ENCODE peak calls at places on chromosomes 12 and 14, in five cellular contexts. V, D, E, I and X are unnamed samples.

GRCh38 chr14:103711516-103712431 is 3.5 kb downstream of the XRCC3 start:
- DNase-seq in E (no peak), V (peak), I (no peak), D (no peak), X (no peak)

GRCh38 chr14:96126783-96127271 is 77.8 kb upstream of the BDKRB2 start:
- DNase-seq in V (no peak), I (no peak), D (no peak), E (peak), X (no peak)

GRCh38 chr14:20998674-20999366 is at the start of gene SLC39A2:
- DNase-seq in I (peak), V (no peak), D (peak), E (peak), X (peak)

GRCh38 chr12:59005195-59005961 is 85.1 kb upstream of the LRIG3 start:
- DNase-seq in D (no peak), V (no peak), E (peak), I (peak), X (peak)

GRCh38 chr14:70190156-70190555 is 1.4 kb upstream of the SLC8A3 start:
- DNase-seq in E (no peak), V (no peak), D (no peak), I (no peak), X (no peak)

GRCh38 chr14:20820063-20820904 is 17.6 kb upstream of the RNASE1 start:
- DNase-seq in D (no peak), V (no peak), I (no peak), E (no peak), X (no peak)

GRCh38 chr12:79121486-79121885 is 256.9 kb downstream of the SYT1 start:
- DNase-seq in V (no peak), E (peak), D (no peak), I (no peak), X (no peak)

GRCh38 chr12:6771091-6771495 is 1.2 kb upstream of the LAG3 start:
- DNase-seq in V (no peak), I (no peak), E (no peak), D (no peak), X (no peak)

GRCh38 chr14:52640137-52640536 is 55.2 kb downstream of the ERO1A start:
- DNase-seq in V (no peak), I (no peak), D (no peak), E (no peak), X (no peak)

GRCh38 chr12:62252576-62252975 is 7.6 kb upstream of the USP15 start:
- DNase-seq in I (no peak), E (no peak), V (no peak), D (no peak), X (no peak)

GRCh38 chr14:42944284-42944683 is 1337.6 kb downstream of the LRFN5 start:
- DNase-seq in V (no peak), I (peak), E (peak), D (no peak), X (no peak)

GRCh38 chr12:20624718-20625117 is 70.4 kb upstream of the SLCO1C1 start:
- DNase-seq in D (no peak), E (peak), V (no peak), I (peak), X (no peak)

GRCh38 chr12:115577401-115577800 is 700.1 kb downstream of the MED13L start:
- DNase-seq in E (no peak), V (no peak), I (no peak), D (no peak), X (no peak)

GRCh38 chr12:3752096-3752709 is 706 bp downstream of the CRACR2A start:
- DNase-seq in V (peak), D (no peak), I (no peak), E (peak), X (no peak)

GRCh38 chr12:57404966-57405640 is 25.7 kb downstream of the R3HDM2 start:
- DNase-seq in V (no peak), E (no peak), D (no peak), I (no peak), X (no peak)

GRCh38 chr12:57397441-57397840 is 33.4 kb downstream of the R3HDM2 start:
- DNase-seq in I (no peak), D (no peak), V (no peak), E (no peak), X (no peak)

DNA sequence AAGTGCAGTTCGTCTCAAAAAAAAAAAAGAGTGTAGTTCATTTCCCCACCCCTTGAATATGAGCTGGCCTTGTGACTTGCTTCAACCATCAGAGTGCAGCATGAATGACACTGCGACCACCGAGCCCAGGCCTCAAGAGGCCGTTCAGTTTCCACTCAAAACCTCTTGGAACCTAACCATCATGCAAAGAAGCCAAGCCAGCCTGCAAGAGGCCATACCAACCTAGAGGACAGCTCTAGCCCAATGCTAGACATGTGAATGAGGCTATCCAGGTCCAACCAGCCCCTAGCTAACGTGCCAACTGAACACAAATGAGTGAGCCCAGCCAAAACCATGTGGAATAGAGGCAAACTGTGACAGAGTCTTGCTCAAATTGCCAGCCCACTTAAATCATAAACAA is 29.7 kb downstream of the R3HDM2 start:
- DNase-seq in I (no peak), E (no peak), V (no peak), D (no peak), X (no peak)
- H3K4me3 ChIP-seq in I (no peak), E (no peak), V (no peak), D (no peak), X (no peak)

DNA sequence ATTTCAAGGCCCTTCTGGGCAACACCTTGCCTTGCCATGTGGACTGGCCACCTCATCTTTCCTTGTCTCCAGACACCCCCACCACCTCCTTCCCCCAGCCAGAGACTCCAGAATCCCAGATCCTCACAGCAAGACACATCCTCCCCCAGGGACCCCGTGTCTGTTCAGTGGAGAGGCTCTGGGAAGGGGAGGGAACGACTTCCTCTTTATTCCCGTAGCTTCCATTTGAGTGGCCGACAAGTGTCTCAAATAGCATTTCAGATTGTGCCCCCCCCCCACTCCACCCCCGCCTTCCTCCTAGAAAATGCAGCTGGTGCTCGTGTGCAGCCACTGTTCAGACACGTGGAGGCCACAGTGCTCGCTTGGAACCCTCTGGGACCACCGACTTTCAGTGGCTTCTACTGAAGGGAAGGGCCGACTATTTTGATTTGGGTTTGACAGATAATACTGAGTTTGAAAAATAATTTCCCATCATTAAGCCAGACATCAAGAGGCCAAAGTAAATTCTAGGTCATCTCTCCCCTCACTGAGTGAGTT is 14.3 kb downstream of the PPP2R5C start:
- DNase-seq in D (no peak), E (no peak), V (no peak), I (no peak), X (no peak)
- H3K4me3 ChIP-seq in D (no peak), E (no peak), V (no peak), I (no peak), X (no peak)

DNA sequence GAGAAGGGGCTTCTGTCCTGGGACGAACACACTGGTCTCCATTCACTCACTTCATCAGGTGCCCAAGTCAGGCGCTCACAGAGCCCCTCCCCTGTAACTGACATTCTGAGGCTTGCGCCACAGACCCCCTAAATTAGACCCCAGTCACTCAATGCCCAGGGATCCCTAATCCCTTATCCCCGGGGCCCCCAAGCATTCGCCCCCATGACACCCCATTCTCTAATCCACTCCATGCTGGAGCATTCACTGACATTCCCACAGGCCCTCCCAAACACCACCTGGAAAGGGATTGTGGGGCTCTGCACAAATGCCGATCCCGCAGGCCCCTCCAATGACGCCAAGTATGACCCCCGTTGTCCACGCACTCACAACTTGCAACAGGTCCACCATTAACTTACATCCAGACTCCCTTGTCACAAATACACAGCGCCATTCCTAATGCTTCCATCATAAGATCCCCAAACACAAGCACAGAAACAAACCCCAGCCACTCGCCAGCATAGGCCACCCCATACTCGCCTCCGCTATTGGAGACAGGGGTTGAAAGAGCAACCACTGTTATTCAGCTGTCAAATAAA is 1.5 kb downstream of the ZNF605 start:
- DNase-seq in I (no peak), E (no peak), V (no peak), D (no peak), X (no peak)
- H3K4me3 ChIP-seq in I (peak), E (peak), V (no peak), D (peak), X (peak)

GRCh38 chr12:51419473-51420228 is 5.0 kb upstream of the SLC4A8 start:
- DNase-seq in D (no peak), E (peak), I (peak), V (no peak), X (no peak)

GRCh38 chr12:51424662-51425539 is at the start of gene SLC4A8:
- DNase-seq in E (peak), D (no peak), V (peak), I (peak), X (no peak)

GRCh38 chr12:51421266-51421884 is 3.3 kb upstream of the SLC4A8 start:
- DNase-seq in D (peak), E (peak), V (no peak), I (peak), X (peak)

GRCh38 chr12:51428256-51428655 is 3.6 kb downstream of the SLC4A8 start:
- DNase-seq in D (no peak), E (no peak), I (no peak), V (no peak), X (no peak)

DNA sequence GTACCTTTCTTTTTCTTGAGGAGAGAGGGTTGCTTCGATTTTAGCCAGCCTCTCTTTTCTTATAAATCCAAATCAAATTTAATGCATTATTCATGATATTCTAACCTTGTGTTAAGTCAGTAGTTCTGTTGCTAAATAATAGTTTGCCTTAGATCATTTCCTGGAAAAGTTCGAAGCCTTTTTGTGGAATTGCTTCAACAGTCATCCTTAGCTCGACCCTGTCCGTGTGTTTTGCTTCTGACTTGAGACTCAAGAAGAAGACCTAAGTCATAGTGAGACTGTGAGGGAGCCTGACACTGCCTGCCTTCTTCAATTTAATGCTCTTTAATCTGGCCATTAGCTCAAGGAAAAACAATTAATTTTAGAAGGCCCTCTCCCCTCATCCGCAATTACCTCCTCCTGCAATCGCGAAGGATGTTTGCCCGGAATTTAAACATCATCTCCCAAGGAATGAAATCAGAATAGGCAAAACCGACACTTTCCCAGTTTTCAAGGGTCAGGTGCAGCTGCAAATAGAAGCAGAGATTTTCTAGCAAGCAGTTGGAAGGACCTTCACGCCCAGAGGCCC is 453 bp upstream of the SLC4A8 start:
- DNase-seq in I (no peak), E (no peak), V (no peak), D (no peak), X (peak)
- H3K4me3 ChIP-seq in I (peak), E (no peak), V (no peak), D (peak), X (peak)

GRCh38 chr12:124175731-124176130 is 119.2 kb upstream of the RFLNA start:
- DNase-seq in V (no peak), E (no peak), I (no peak), D (no peak), X (no peak)

GRCh38 chr12:124174949-124175348 is 119.9 kb upstream of the RFLNA start:
- DNase-seq in V (no peak), I (peak), D (no peak), E (peak), X (peak)

GRCh38 chr12:124172646-124173045 is 122.2 kb upstream of the RFLNA start:
- DNase-seq in D (no peak), I (peak), E (peak), V (no peak), X (peak)

GRCh38 chr12:124173692-124174091 is 121.2 kb upstream of the RFLNA start:
- DNase-seq in D (no peak), E (no peak), I (no peak), V (no peak), X (no peak)

DNA sequence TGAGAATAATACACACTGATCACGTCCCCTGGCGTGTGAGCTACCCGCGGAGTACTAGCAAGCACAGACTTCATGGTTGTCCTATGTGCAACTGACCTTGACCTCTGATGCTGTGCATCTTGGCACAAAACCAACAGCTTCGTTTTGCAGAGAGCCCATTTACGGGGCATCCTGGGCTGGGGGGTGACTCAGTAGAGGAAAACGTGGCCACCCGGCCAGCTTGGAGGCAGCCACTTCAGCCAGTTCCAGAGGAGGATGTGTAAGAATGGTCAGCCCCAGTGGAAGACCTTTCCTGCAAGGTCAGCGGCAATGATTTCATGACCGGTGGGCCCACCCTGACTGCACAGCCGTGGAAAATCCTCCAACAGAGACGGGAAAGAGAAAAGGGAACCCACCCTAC is 120.5 kb upstream of the RFLNA start:
- DNase-seq in E (peak), D (peak), V (no peak), I (peak), X (peak)
- H3K4me3 ChIP-seq in E (no peak), D (peak), V (no peak), I (peak), X (no peak)

GRCh38 chr12:12613334-12613733 is 1.7 kb downstream of the CREBL2 start:
- DNase-seq in D (no peak), V (no peak), I (no peak), E (no peak), X (no peak)
- H3K4me3 ChIP-seq in D (no peak), V (no peak), I (peak), E (peak), X (no peak)

DNA sequence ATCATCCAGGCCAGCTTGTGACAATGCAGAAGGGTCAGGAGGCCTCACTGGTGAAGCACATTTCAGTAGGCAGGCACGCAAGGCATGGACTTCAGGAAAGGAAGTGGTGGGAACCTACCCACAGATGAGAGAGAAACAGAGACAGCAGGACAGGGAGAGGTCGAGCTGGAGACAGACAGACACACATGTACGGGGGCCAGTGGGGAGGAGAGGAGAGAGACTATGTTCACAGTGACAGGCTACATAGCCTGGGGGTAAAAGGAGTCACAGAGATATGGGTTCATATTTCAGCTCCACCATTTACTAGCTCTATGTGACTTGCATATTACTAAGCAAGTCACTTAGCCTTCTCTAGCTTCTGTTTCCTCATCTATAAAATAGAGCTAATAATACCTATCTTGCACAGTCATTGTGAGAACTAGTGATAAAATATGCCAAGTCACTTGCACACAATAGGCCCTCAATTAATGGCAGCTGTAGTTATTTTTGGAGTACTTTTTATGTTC is 91.1 kb upstream of the FUT8 start:
- DNase-seq in I (no peak), D (no peak), E (no peak), V (no peak), X (peak)
- H3K4me3 ChIP-seq in I (no peak), D (no peak), E (no peak), V (no peak), X (no peak)

GRCh38 chr12:48881652-48882324 is 16.1 kb upstream of the RND1 start:
- DNase-seq in I (no peak), V (no peak), D (no peak), E (no peak), X (no peak)
- H3K4me3 ChIP-seq in I (peak), V (no peak), D (peak), E (no peak), X (peak)

DNA sequence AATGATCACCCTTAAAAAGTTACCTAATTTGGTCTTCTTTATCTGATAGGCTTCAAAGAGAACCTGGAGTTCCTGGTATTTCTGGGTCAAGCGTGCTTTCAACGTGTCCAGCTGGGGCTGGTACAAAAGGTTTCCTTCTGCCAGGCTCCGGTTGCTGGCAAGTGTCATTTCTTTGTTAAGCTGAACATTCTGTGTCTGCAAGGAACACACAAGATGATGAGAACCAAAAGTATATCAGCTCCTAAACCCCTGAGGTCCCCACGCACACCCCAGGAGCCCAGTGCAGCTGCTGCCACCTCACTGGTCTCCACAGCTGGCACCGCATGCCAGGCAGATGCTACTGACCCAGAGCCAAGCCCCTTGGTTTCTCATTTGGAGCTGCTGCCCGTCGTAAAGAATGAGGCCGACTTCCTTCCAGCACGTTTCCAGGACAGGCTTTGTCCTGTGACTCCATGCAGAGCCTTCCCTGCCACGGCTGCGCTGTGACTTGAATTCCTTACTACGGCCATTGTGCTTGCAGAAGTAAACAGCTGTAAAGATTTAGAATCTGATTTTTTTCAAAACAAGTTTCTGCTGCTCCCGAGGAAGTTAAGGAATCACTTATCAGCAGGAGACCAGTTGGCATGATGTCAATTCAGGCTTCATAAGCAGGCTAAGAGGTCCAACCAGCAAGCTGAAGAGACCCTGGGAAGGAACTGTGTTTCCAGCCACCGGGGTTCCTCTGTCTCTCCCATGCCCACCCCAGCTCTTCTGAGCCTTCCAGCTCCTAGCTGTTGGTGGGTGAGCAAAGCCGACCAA is 24.9 kb downstream of the VPS37B start:
- DNase-seq in I (peak), V (peak), E (peak), D (no peak), X (no peak)
- H3K4me3 ChIP-seq in I (peak), V (no peak), E (peak), D (peak), X (peak)